ENCODE peak calls at places on chromosomes 16 and 17, in four cellular contexts. One of them, this sample, is unnamed.
A peak's percentile ranks its signal among the peaks of the same experiment; 100 is the strongest.

GRCh38 chr16:89764711-89765201 is 43.4 kb downstream of the ZNF276 start:
- DNase-seq in pons: peak; percentile 70
- DNase-seq in AG08396: no peak
- DNase-seq in foreskin fibroblast: no peak
- DNase-seq in this sample: peak; percentile 66

GRCh38 chr16:74734361-74735161 is 33.9 kb upstream of the MLKL start:
- DNase-seq in pons: no peak
- DNase-seq in foreskin fibroblast: no peak
- DNase-seq in AG08396: no peak
- DNase-seq in this sample: no peak

GRCh38 chr16:72847187-72848044 is 200.5 kb downstream of the ZFHX3 start:
- DNase-seq in pons: peak; percentile 45
- DNase-seq in AG08396: no peak
- DNase-seq in foreskin fibroblast: no peak
- DNase-seq in this sample: no peak

GRCh38 chr17:59893617-59894100 is 738 bp downstream of the RPS6KB1 start:
- DNase-seq in pons: peak; percentile 15
- DNase-seq in AG08396: peak; percentile 18
- DNase-seq in foreskin fibroblast: no peak
- DNase-seq in this sample: no peak

GRCh38 chr17:12391468-12391867 is 274.2 kb upstream of the MYOCD start:
- DNase-seq in foreskin fibroblast: no peak
- DNase-seq in AG08396: no peak
- DNase-seq in pons: no peak
- DNase-seq in this sample: no peak

GRCh38 chr16:58056580-58056979 is 31.0 kb downstream of the MMP15 start:
- DNase-seq in AG08396: no peak
- DNase-seq in pons: no peak
- DNase-seq in foreskin fibroblast: no peak
- DNase-seq in this sample: no peak

GRCh38 chr17:49676276-49676868 is 1.5 kb downstream of the SPOP start:
- DNase-seq in AG08396: peak; percentile 33
- DNase-seq in pons: peak; percentile 85
- DNase-seq in foreskin fibroblast: no peak
- DNase-seq in this sample: peak; percentile 28

GRCh38 chr17:66775262-66775661 is 59.7 kb upstream of the CACNG5 start:
- DNase-seq in AG08396: no peak
- DNase-seq in foreskin fibroblast: no peak
- DNase-seq in pons: no peak
- DNase-seq in this sample: no peak

GRCh38 chr17:19288453-19288852 is 51.3 kb downstream of the EPN2 start:
- DNase-seq in foreskin fibroblast: no peak
- DNase-seq in pons: no peak
- DNase-seq in AG08396: peak; percentile 37
- DNase-seq in this sample: no peak

GRCh38 chr17:66860204-66860603 is 25.3 kb downstream of the CACNG5 start:
- DNase-seq in foreskin fibroblast: no peak
- DNase-seq in AG08396: no peak
- DNase-seq in pons: no peak
- DNase-seq in this sample: no peak

GRCh38 chr17:82884923-82885322 is 45.1 kb upstream of the ZNF750 start:
- DNase-seq in AG08396: no peak
- DNase-seq in pons: no peak
- DNase-seq in foreskin fibroblast: no peak
- DNase-seq in this sample: no peak

GRCh38 chr17:18139949-18140348 is 31.4 kb downstream of the MYO15A start:
- DNase-seq in AG08396: no peak
- DNase-seq in pons: no peak
- DNase-seq in foreskin fibroblast: peak; percentile 35
- DNase-seq in this sample: no peak

GRCh38 chr17:82815354-82815753 is 24.5 kb downstream of the ZNF750 start:
- DNase-seq in AG08396: no peak
- DNase-seq in foreskin fibroblast: no peak
- DNase-seq in pons: no peak
- DNase-seq in this sample: no peak

GRCh38 chr16:2147378-2147777 is 1.0 kb upstream of the RAB26 start:
- DNase-seq in AG08396: no peak
- DNase-seq in pons: no peak
- DNase-seq in foreskin fibroblast: no peak
- DNase-seq in this sample: no peak

GRCh38 chr17:28147026-28147425 is 104.5 kb downstream of the NLK start:
- DNase-seq in foreskin fibroblast: peak; percentile 10
- DNase-seq in AG08396: no peak
- DNase-seq in pons: no peak
- DNase-seq in this sample: no peak

GRCh38 chr17:27548369-27548768 is 82.6 kb upstream of the LGALS9 start:
- DNase-seq in pons: no peak
- DNase-seq in AG08396: no peak
- DNase-seq in foreskin fibroblast: no peak
- DNase-seq in this sample: no peak

GRCh38 chr16:23871924-23872323 is 36.1 kb downstream of the PRKCB start:
- DNase-seq in foreskin fibroblast: no peak
- DNase-seq in pons: no peak
- DNase-seq in AG08396: no peak
- DNase-seq in this sample: no peak

GRCh38 chr16:81929841-81930240 is 81.4 kb downstream of the SDR42E1 start:
- DNase-seq in AG08396: no peak
- DNase-seq in foreskin fibroblast: no peak
- DNase-seq in pons: no peak
- DNase-seq in this sample: no peak

GRCh38 chr17:70405492-70406220 is 236.3 kb downstream of the KCNJ2 start:
- DNase-seq in pons: peak; percentile 19
- DNase-seq in AG08396: peak; percentile 66
- DNase-seq in foreskin fibroblast: peak; percentile 82
- DNase-seq in this sample: no peak

GRCh38 chr17:81328925-81329278 is 33.8 kb upstream of the SLC38A10 start:
- DNase-seq in foreskin fibroblast: no peak
- DNase-seq in AG08396: no peak
- DNase-seq in pons: no peak
- DNase-seq in this sample: no peak

GRCh38 chr16:81537721-81538561 is 93.3 kb downstream of the CMIP start:
- DNase-seq in foreskin fibroblast: no peak
- DNase-seq in pons: no peak
- DNase-seq in AG08396: no peak
- DNase-seq in this sample: no peak

GRCh38 chr16:48537909-48538745 is 71.9 kb downstream of the N4BP1 start:
- DNase-seq in foreskin fibroblast: no peak
- DNase-seq in pons: peak; percentile 53
- DNase-seq in AG08396: no peak
- DNase-seq in this sample: peak; percentile 67

GRCh38 chr17:48601528-48602430 is 3.0 kb downstream of the HOXB6 start:
- DNase-seq in foreskin fibroblast: no peak
- DNase-seq in AG08396: no peak
- DNase-seq in pons: no peak
- DNase-seq in this sample: no peak

GRCh38 chr17:28392491-28392890 is 13.5 kb downstream of the SLC46A1 start:
- DNase-seq in AG08396: no peak
- DNase-seq in foreskin fibroblast: no peak
- DNase-seq in pons: no peak
- DNase-seq in this sample: no peak

GRCh38 chr16:86709902-86710601 is 131.7 kb downstream of the FOXL1 start:
- DNase-seq in pons: no peak
- DNase-seq in foreskin fibroblast: no peak
- DNase-seq in AG08396: no peak
- DNase-seq in this sample: no peak

GRCh38 chr17:32916134-32916533 is 11.8 kb upstream of the TMEM98 start:
- DNase-seq in AG08396: no peak
- DNase-seq in pons: no peak
- DNase-seq in foreskin fibroblast: no peak
- DNase-seq in this sample: no peak

GRCh38 chr17:67855504-67856324 is 30.4 kb downstream of the BPTF start:
- DNase-seq in foreskin fibroblast: no peak
- DNase-seq in AG08396: no peak
- DNase-seq in pons: no peak
- DNase-seq in this sample: no peak

GRCh38 chr17:48484850-48485249 is 46.0 kb downstream of the HOXB1 start:
- DNase-seq in foreskin fibroblast: peak; percentile 34
- DNase-seq in AG08396: no peak
- DNase-seq in pons: no peak
- DNase-seq in this sample: no peak

GRCh38 chr16:9370071-9370491 is 278.6 kb downstream of the HAPSTR1 start:
- DNase-seq in AG08396: no peak
- DNase-seq in foreskin fibroblast: no peak
- DNase-seq in pons: no peak
- DNase-seq in this sample: no peak

GRCh38 chr16:80974649-80975376 is 31.9 kb downstream of the CMC2 start:
- DNase-seq in AG08396: no peak
- DNase-seq in foreskin fibroblast: no peak
- DNase-seq in pons: peak; percentile 32
- DNase-seq in this sample: no peak

GRCh38 chr16:58128721-58129096 is 472 bp downstream of the CFAP20 start:
- DNase-seq in foreskin fibroblast: no peak
- DNase-seq in pons: no peak
- DNase-seq in AG08396: no peak
- DNase-seq in this sample: no peak

GRCh38 chr17:42598905-42599304 is 10.3 kb downstream of the RETREG3 start:
- DNase-seq in pons: no peak
- DNase-seq in foreskin fibroblast: no peak
- DNase-seq in AG08396: no peak
- DNase-seq in this sample: no peak

GRCh38 chr17:82231562-82232321 is 2.9 kb downstream of the SLC16A3 start:
- DNase-seq in AG08396: peak; percentile 61
- DNase-seq in pons: no peak
- DNase-seq in foreskin fibroblast: no peak
- DNase-seq in this sample: peak; percentile 88